ENCODE peak calls at places on chromosomes 13 and 19, in seven cellular contexts. C is IMR-90, B is mesendoderm, M is mesenchymal stem cell, L is H1, V is H9, R is trophoblast cell. G is an unnamed sample.

GRCh38 chr13:24746618-24747247 is 17.2 kb upstream of the RNF17 start:
- DNase-seq in V (peak), L (no peak), R (peak), C (no peak), B (peak), M (peak), G (peak)

GRCh38 chr19:459724-460511 is 915 bp downstream of the SHC2 start:
- DNase-seq in V (peak), M (peak), R (no peak), C (peak), L (no peak), B (peak), G (peak)

GRCh38 chr13:83153833-83154232 is 728.4 kb downstream of the SLITRK1 start:
- DNase-seq in V (no peak), M (no peak), C (no peak), B (no peak), R (no peak), L (no peak), G (no peak)

GRCh38 chr19:45331411-45331810 is 8.7 kb upstream of the CKM start:
- DNase-seq in M (no peak), C (no peak), R (no peak), L (no peak), B (no peak), V (peak), G (no peak)

GRCh38 chr19:34712606-34713261 is 21.3 kb upstream of the ZNF181 start:
- DNase-seq in B (peak), R (peak), L (peak), V (peak), M (peak), C (peak), G (peak)

GRCh38 chr19:45815501-45816216 is 551 bp upstream of the RSPH6A start:
- DNase-seq in R (no peak), V (peak), C (no peak), B (peak), M (peak), L (peak), G (peak)

GRCh38 chr19:22502766-22503165 is 80.6 kb upstream of the ZNF98 start:
- DNase-seq in L (no peak), B (no peak), C (no peak), R (no peak), V (no peak), M (no peak), G (no peak)

GRCh38 chr19:14091086-14091884 is 734 bp upstream of the SAMD1 start:
- DNase-seq in V (no peak), M (peak), R (peak), C (peak), L (no peak), B (peak), G (peak)

GRCh38 chr19:20611866-20612265 is 46.3 kb upstream of the ZNF737 start:
- DNase-seq in M (no peak), V (no peak), C (no peak), R (no peak), L (no peak), B (no peak), G (no peak)

GRCh38 chr13:107585466-107585865 is 629.9 kb downstream of the LIG4 start:
- DNase-seq in C (peak), L (no peak), V (no peak), B (no peak), R (no peak), M (peak), G (no peak)

GRCh38 chr19:9839415-9839814 is 4.3 kb downstream of the PIN1 start:
- DNase-seq in C (peak), L (no peak), B (no peak), M (no peak), R (no peak), V (no peak), G (no peak)

GRCh38 chr13:108777421-108778420 is 148.3 kb downstream of the MYO16 start:
- DNase-seq in L (peak), V (peak), C (peak), M (peak), R (peak), B (peak), G (peak)

GRCh38 chr19:55552620-55553019 is 7.3 kb upstream of the SBK3 start:
- DNase-seq in C (peak), M (peak), B (no peak), L (no peak), V (no peak), R (peak), G (no peak)
- H3K4ac ChIP-seq in C (peak), M (no peak), B (no peak), L (no peak), V (no peak), R (no peak), G (no peak)

DNA sequence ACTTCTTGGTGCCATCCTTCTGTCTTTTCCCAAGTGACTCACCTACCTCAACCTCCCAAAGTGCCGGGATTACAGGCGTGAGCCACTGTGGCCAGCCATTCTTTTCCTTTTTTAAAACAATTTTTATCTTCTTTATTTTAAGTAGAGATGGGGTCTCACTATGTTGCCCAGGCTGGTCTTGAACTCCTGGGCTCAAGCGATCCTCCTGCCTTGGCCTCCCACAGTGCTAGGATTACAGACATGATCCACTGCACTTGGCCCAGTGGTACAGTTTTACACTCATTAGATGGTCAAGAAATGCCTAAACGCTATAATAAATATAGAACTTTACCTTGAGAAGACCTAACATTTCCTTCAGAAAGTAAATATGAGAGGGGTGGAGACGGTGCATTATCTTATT is 24.5 kb downstream of the GP6 start:
- DNase-seq in R (no peak), M (no peak), C (no peak), B (no peak), V (no peak), L (no peak), G (no peak)
- H2BK5ac ChIP-seq in R (no peak), M (no peak), C (no peak), B (peak), V (no peak), L (no peak), G (no peak)

GRCh38 chr13:73433893-73434292 is 375.1 kb downstream of the KLF5 start:
- DNase-seq in R (peak), C (no peak), B (no peak), V (no peak), L (no peak), M (no peak), G (no peak)
- H3K9ac ChIP-seq in R (no peak), C (no peak), B (no peak), V (no peak), L (no peak), M (no peak), G (no peak)

GRCh38 chr13:53198699-53199098 is 170.1 kb downstream of the OLFM4 start:
- DNase-seq in V (no peak), C (no peak), L (no peak), M (no peak), R (no peak), B (no peak), G (no peak)
- H3K4ac ChIP-seq in V (no peak), C (no peak), L (no peak), M (no peak), R (no peak), B (no peak), G (no peak)

DNA sequence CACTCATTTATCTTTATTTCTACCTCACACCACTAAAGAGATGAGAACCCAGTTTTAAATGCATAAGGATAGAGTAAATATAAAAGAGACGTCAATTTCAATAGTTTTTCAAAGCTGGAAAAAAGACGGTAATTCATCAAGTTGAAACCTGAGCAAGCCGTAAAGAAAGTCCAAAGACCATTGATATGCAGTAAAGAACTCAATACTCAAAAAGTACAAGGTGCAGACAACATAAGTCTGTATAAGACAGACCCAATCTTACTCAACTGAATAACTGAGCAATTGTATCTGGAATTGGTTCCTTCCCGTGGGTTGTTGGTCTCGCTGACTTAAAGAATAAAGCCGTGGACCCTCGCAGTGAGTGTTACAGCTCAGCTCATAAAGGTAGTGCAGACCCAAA is 82.2 kb downstream of the SERP2 start:
- DNase-seq in V (no peak), M (no peak), L (no peak), B (no peak), R (no peak), C (no peak), G (no peak)
- H2BK5ac ChIP-seq in V (no peak), M (no peak), L (no peak), B (no peak), R (no peak), C (no peak), G (no peak)

DNA sequence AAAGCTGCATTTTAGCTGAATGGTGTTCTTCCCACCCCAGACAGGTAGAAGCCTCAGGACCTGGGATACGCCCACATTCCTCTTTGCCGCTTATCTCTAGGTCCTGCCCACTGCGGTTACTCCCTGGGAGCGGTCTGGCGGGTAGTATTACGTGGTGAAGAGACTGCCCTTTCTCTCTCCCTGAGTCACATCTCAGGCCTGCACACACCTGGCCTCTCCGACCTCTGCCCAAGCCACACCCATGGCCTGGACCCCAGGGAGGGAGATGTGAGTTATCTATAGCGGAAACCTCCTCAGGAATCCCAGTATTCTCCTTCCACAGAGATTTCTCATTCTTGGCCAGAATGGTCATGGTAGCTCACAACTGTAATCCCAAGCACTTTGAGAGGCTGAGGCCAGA is 17.3 kb downstream of the RHPN2 start:
- DNase-seq in C (no peak), B (peak), R (peak), M (no peak), L (peak), V (peak), G (no peak)
- H3K9ac ChIP-seq in C (no peak), B (no peak), R (no peak), M (no peak), L (no peak), V (no peak), G (no peak)

G was measured in neuronal stem cell.